ENCODE peak calls at places on chromosomes 5 and 9, in six cellular contexts. K, U, R, T, I and Q are unnamed samples.

GRCh38 chr5:102782245-102782872 is 27.3 kb downstream of the PAM start:
- DNase-seq in K (no peak), U (no peak), R (no peak), T (no peak), I (no peak), Q (no peak)

GRCh38 chr9:82109626-82110025 is 121.1 kb downstream of the SPATA31D1 start:
- DNase-seq in K (no peak), U (no peak), R (no peak), T (no peak), I (no peak), Q (no peak)

GRCh38 chr9:91816356-91816755 is 133.7 kb downstream of the ROR2 start:
- DNase-seq in K (no peak), U (no peak), R (no peak), T (no peak), I (no peak), Q (no peak)

GRCh38 chr5:176876506-176877431 is 22.4 kb downstream of the HK3 start:
- DNase-seq in K (no peak), U (no peak), R (no peak), T (no peak), I (no peak), Q (no peak)

GRCh38 chr9:28866951-28867350 is 1293.7 kb upstream of the C9orf72 start:
- DNase-seq in K (no peak), U (no peak), R (no peak), T (no peak), I (no peak), Q (no peak)

GRCh38 chr9:104386425-104387069 is 117.5 kb upstream of the OR13F1 start:
- DNase-seq in K (no peak), U (no peak), R (no peak), T (no peak), I (no peak), Q (no peak)

GRCh38 chr5:6377582-6378127 is 692 bp downstream of the MED10 start:
- DNase-seq in K (peak; percentile 15), U (no peak), R (no peak), T (no peak), I (no peak), Q (no peak)

GRCh38 chr9:124399323-124399962 is 15.8 kb downstream of the PSMB7 start:
- DNase-seq in K (no peak), U (no peak), R (no peak), T (no peak), I (no peak), Q (no peak)

GRCh38 chr5:17813214-17813613 is 179.0 kb downstream of the TAF11L14 start:
- DNase-seq in K (no peak), U (no peak), R (no peak), T (no peak), I (no peak), Q (no peak)

GRCh38 chr5:76542887-76543690 is 80.1 kb downstream of the F2RL2 start:
- DNase-seq in K (no peak), U (no peak), R (peak; percentile 32), T (peak; percentile 39), I (no peak), Q (no peak)

GRCh38 chr9:91029621-91030361 is 228.2 kb downstream of the SYK start:
- DNase-seq in K (no peak), U (peak; percentile 31), R (no peak), T (no peak), I (no peak), Q (no peak)

GRCh38 chr5:157821822-157822622 is 36.9 kb downstream of the CLINT1 start:
- DNase-seq in K (no peak), U (no peak), R (no peak), T (no peak), I (no peak), Q (no peak)

GRCh38 chr5:77698920-77699319 is 60.4 kb upstream of the OTP start:
- DNase-seq in K (no peak), U (no peak), R (no peak), T (no peak), I (no peak), Q (no peak)

GRCh38 chr9:124769451-124770358 is 1.4 kb downstream of the NR6A1 start:
- DNase-seq in K (no peak), U (peak; percentile 63), R (peak; percentile 73), T (no peak), I (peak; percentile 46), Q (peak; percentile 47)

GRCh38 chr9:107784235-107784958 is 294.8 kb upstream of the KLF4 start:
- DNase-seq in K (no peak), U (no peak), R (no peak), T (no peak), I (no peak), Q (no peak)

GRCh38 chr9:134935056-134936020 is 17.6 kb upstream of the FCN1 start:
- DNase-seq in K (no peak), U (no peak), R (no peak), T (no peak), I (no peak), Q (no peak)

GRCh38 chr9:125233678-125234077 is 7.5 kb downstream of the HSPA5 start:
- DNase-seq in K (no peak), U (no peak), R (no peak), T (no peak), I (no peak), Q (no peak)

GRCh38 chr9:75927351-75927750 is 36.9 kb downstream of the PCSK5 start:
- DNase-seq in K (no peak), U (no peak), R (no peak), T (no peak), I (peak; percentile 26), Q (no peak)

GRCh38 chr9:37437616-37438015 is 15.1 kb downstream of the GRHPR start:
- DNase-seq in K (no peak), U (no peak), R (no peak), T (no peak), I (no peak), Q (no peak)

GRCh38 chr5:143239877-143240518 is 163.5 kb downstream of the NR3C1 start:
- DNase-seq in K (no peak), U (no peak), R (no peak), T (no peak), I (no peak), Q (no peak)

GRCh38 chr9:124478014-124478753 is 27.9 kb downstream of the ADGRD2 start:
- DNase-seq in K (no peak), U (no peak), R (no peak), T (no peak), I (no peak), Q (no peak)

GRCh38 chr9:35226685-35227084 is 64.9 kb downstream of the UNC13B start:
- DNase-seq in K (no peak), U (no peak), R (no peak), T (no peak), I (no peak), Q (no peak)

GRCh38 chr5:78813906-78814518 is 165.4 kb upstream of the LHFPL2 start:
- DNase-seq in K (no peak), U (no peak), R (no peak), T (no peak), I (no peak), Q (no peak)

GRCh38 chr5:138760448-138761110 is 7.4 kb downstream of the CTNNA1 start:
- DNase-seq in K (no peak), U (no peak), R (no peak), T (no peak), I (no peak), Q (no peak)

GRCh38 chr5:14234204-14234603 is 91.1 kb downstream of the TRIO start:
- DNase-seq in K (no peak), U (no peak), R (no peak), T (no peak), I (peak; percentile 52), Q (no peak)